ENCODE peak calls at places on chromosomes 16 and 17, in nine cellular contexts. B, K, H, I, Z, E, M, G and L are unnamed samples.

GRCh38 chr17:47203984-47204721 is 5.0 kb upstream of the MYL4 start:
- DNase-seq in Z (peak), G (peak), I (no peak), B (no peak), M (no peak), K (no peak), H (no peak), E (no peak), L (no peak)

GRCh38 chr16:29674188-29674587 is 4.8 kb upstream of the QPRT start:
- DNase-seq in I (no peak), Z (no peak), B (no peak), M (peak), G (peak), K (no peak), H (no peak), E (peak), L (no peak)

GRCh38 chr17:66165537-66166123 is 26.3 kb downstream of the CEP112 start:
- DNase-seq in Z (no peak), E (no peak), H (peak), K (no peak), G (peak), I (peak), B (peak), M (peak), L (peak)

GRCh38 chr17:65696739-65697394 is 135.4 kb upstream of the AXIN2 start:
- DNase-seq in K (no peak), B (no peak), I (no peak), Z (no peak), H (no peak), E (no peak), M (no peak), G (peak), L (no peak)

GRCh38 chr17:75814900-75815373 is 29.3 kb downstream of the UNC13D start:
- DNase-seq in Z (no peak), E (no peak), I (no peak), M (no peak), H (no peak), K (no peak), B (no peak), G (peak), L (no peak)

GRCh38 chr17:17191346-17191792 is 14.8 kb downstream of the PLD6 start:
- DNase-seq in I (no peak), H (no peak), G (peak), B (no peak), K (no peak), Z (no peak), M (no peak), E (no peak), L (no peak)

GRCh38 chr16:66189951-66190350 is 176.5 kb upstream of the CDH5 start:
- DNase-seq in G (peak), Z (no peak), E (no peak), M (no peak), I (no peak), K (no peak), B (no peak), H (no peak), L (no peak)

GRCh38 chr17:79987187-79987889 is 48.3 kb downstream of the TBC1D16 start:
- DNase-seq in E (no peak), I (no peak), M (no peak), Z (no peak), G (no peak), K (no peak), B (no peak), H (no peak), L (no peak)

GRCh38 chr17:83127431-83128160 is 48.2 kb downstream of the METRNL start:
- DNase-seq in H (no peak), K (no peak), Z (no peak), E (no peak), M (no peak), G (no peak), I (no peak), B (no peak), L (no peak)

GRCh38 chr16:24322106-24322505 is 66.0 kb downstream of the CACNG3 start:
- DNase-seq in B (no peak), M (no peak), E (no peak), I (no peak), Z (no peak), H (no peak), K (no peak), G (no peak), L (no peak)

GRCh38 chr17:42361781-42362186 is 26.5 kb downstream of the STAT3 start:
- DNase-seq in K (peak), E (no peak), M (no peak), I (no peak), G (no peak), H (no peak), Z (peak), B (no peak), L (no peak)

GRCh38 chr17:29706045-29706431 is 83.3 kb upstream of the CORO6 start:
- DNase-seq in B (no peak), H (no peak), G (no peak), E (no peak), I (no peak), M (no peak), Z (no peak), K (no peak), L (no peak)

GRCh38 chr17:58370309-58370708 is 18.3 kb upstream of the SUPT4H1 start:
- DNase-seq in M (no peak), H (no peak), Z (no peak), K (no peak), I (no peak), G (no peak), B (no peak), E (no peak), L (no peak)

GRCh38 chr17:5592382-5592781 is 8.1 kb upstream of the NLRP1 start:
- DNase-seq in I (no peak), Z (no peak), M (no peak), G (peak), E (no peak), B (no peak), K (no peak), H (peak), L (no peak)